ENCODE peak calls at places on chromosome 19, in ten cellular contexts. One of them, this sample, is unnamed.
A peak's percentile ranks its signal among the peaks of the same experiment; 100 is the strongest.

GRCh38 chr19:58261968-58262921 is 16.5 kb upstream of the ZNF8 start:
- DNase-seq in RWPE1: no peak
- DNase-seq in stimulated activated CD8-positive, alpha-beta memory T cell treated with anti-CD3 and anti-CD28 coated beads, Interleukin-4, amount 100 ng/mL, for 1 hour: no peak
- DNase-seq in ovary: no peak
- DNase-seq in activated CD4-positive, alpha-beta T cell treated with anti-CD3 and anti-CD28 coated beads, Interleukin-2, amount 50 U/mL, for 4 hours: no peak
- DNase-seq in small intestine: no peak
- DNase-seq in retina: no peak
- DNase-seq in stimulated activated naive CD8-positive, alpha-beta T cell treated with anti-CD3 and anti-CD28 coated beads, Interleukin-15, amount 100 ng/mL, for 72 hours: no peak
- DNase-seq in iris pigment epithelial cell: no peak
- DNase-seq in T-helper 2 cell: no peak
- DNase-seq in this sample: no peak

GRCh38 chr19:11860721-11861120 is 12.2 kb downstream of the ZNF439 start:
- DNase-seq in T-helper 2 cell: no peak
- DNase-seq in activated CD4-positive, alpha-beta T cell treated with anti-CD3 and anti-CD28 coated beads, Interleukin-2, amount 50 U/mL, for 4 hours: no peak
- DNase-seq in iris pigment epithelial cell: no peak
- DNase-seq in ovary: no peak
- DNase-seq in RWPE1: no peak
- DNase-seq in retina: no peak
- DNase-seq in stimulated activated CD8-positive, alpha-beta memory T cell treated with anti-CD3 and anti-CD28 coated beads, Interleukin-4, amount 100 ng/mL, for 1 hour: no peak
- DNase-seq in small intestine: no peak
- DNase-seq in stimulated activated naive CD8-positive, alpha-beta T cell treated with anti-CD3 and anti-CD28 coated beads, Interleukin-15, amount 100 ng/mL, for 72 hours: no peak
- DNase-seq in this sample: no peak

GRCh38 chr19:17755977-17756670 is 4.8 kb downstream of the FCHO1 start:
- DNase-seq in iris pigment epithelial cell: peak; percentile 58
- DNase-seq in retina: peak; percentile 94
- DNase-seq in small intestine: no peak
- DNase-seq in activated CD4-positive, alpha-beta T cell treated with anti-CD3 and anti-CD28 coated beads, Interleukin-2, amount 50 U/mL, for 4 hours: no peak
- DNase-seq in T-helper 2 cell: no peak
- DNase-seq in ovary: no peak
- DNase-seq in RWPE1: no peak
- DNase-seq in stimulated activated naive CD8-positive, alpha-beta T cell treated with anti-CD3 and anti-CD28 coated beads, Interleukin-15, amount 100 ng/mL, for 72 hours: peak; percentile 46
- DNase-seq in stimulated activated CD8-positive, alpha-beta memory T cell treated with anti-CD3 and anti-CD28 coated beads, Interleukin-4, amount 100 ng/mL, for 1 hour: no peak
- DNase-seq in this sample: no peak

GRCh38 chr19:46478356-46478986 is 7.1 kb upstream of the PNMA8A start:
- DNase-seq in activated CD4-positive, alpha-beta T cell treated with anti-CD3 and anti-CD28 coated beads, Interleukin-2, amount 50 U/mL, for 4 hours: no peak
- DNase-seq in stimulated activated CD8-positive, alpha-beta memory T cell treated with anti-CD3 and anti-CD28 coated beads, Interleukin-4, amount 100 ng/mL, for 1 hour: no peak
- DNase-seq in iris pigment epithelial cell: peak; percentile 41
- DNase-seq in RWPE1: no peak
- DNase-seq in stimulated activated naive CD8-positive, alpha-beta T cell treated with anti-CD3 and anti-CD28 coated beads, Interleukin-15, amount 100 ng/mL, for 72 hours: no peak
- DNase-seq in retina: peak; percentile 66
- DNase-seq in small intestine: no peak
- DNase-seq in ovary: no peak
- DNase-seq in T-helper 2 cell: no peak
- DNase-seq in this sample: no peak

GRCh38 chr19:15249912-15250634 is 17.8 kb upstream of the EPHX3 start:
- DNase-seq in ovary: peak; percentile 72
- DNase-seq in RWPE1: peak; percentile 89
- DNase-seq in stimulated activated CD8-positive, alpha-beta memory T cell treated with anti-CD3 and anti-CD28 coated beads, Interleukin-4, amount 100 ng/mL, for 1 hour: no peak
- DNase-seq in stimulated activated naive CD8-positive, alpha-beta T cell treated with anti-CD3 and anti-CD28 coated beads, Interleukin-15, amount 100 ng/mL, for 72 hours: no peak
- DNase-seq in iris pigment epithelial cell: peak; percentile 92
- DNase-seq in T-helper 2 cell: no peak
- DNase-seq in activated CD4-positive, alpha-beta T cell treated with anti-CD3 and anti-CD28 coated beads, Interleukin-2, amount 50 U/mL, for 4 hours: no peak
- DNase-seq in small intestine: no peak
- DNase-seq in retina: peak; percentile 36
- DNase-seq in this sample: peak; percentile 70

GRCh38 chr19:1227655-1228054 is 10.2 kb downstream of the CBARP start:
- DNase-seq in stimulated activated CD8-positive, alpha-beta memory T cell treated with anti-CD3 and anti-CD28 coated beads, Interleukin-4, amount 100 ng/mL, for 1 hour: no peak
- DNase-seq in stimulated activated naive CD8-positive, alpha-beta T cell treated with anti-CD3 and anti-CD28 coated beads, Interleukin-15, amount 100 ng/mL, for 72 hours: no peak
- DNase-seq in ovary: no peak
- DNase-seq in RWPE1: no peak
- DNase-seq in T-helper 2 cell: no peak
- DNase-seq in activated CD4-positive, alpha-beta T cell treated with anti-CD3 and anti-CD28 coated beads, Interleukin-2, amount 50 U/mL, for 4 hours: no peak
- DNase-seq in iris pigment epithelial cell: no peak
- DNase-seq in small intestine: no peak
- DNase-seq in retina: no peak
- DNase-seq in this sample: no peak

GRCh38 chr19:18274776-18275356 is 614 bp upstream of the IQCN start:
- DNase-seq in stimulated activated CD8-positive, alpha-beta memory T cell treated with anti-CD3 and anti-CD28 coated beads, Interleukin-4, amount 100 ng/mL, for 1 hour: no peak
- DNase-seq in activated CD4-positive, alpha-beta T cell treated with anti-CD3 and anti-CD28 coated beads, Interleukin-2, amount 50 U/mL, for 4 hours: no peak
- DNase-seq in stimulated activated naive CD8-positive, alpha-beta T cell treated with anti-CD3 and anti-CD28 coated beads, Interleukin-15, amount 100 ng/mL, for 72 hours: no peak
- DNase-seq in small intestine: peak; percentile 95
- DNase-seq in retina: no peak
- DNase-seq in iris pigment epithelial cell: peak; percentile 88
- DNase-seq in T-helper 2 cell: no peak
- DNase-seq in ovary: peak; percentile 94
- DNase-seq in RWPE1: peak; percentile 78
- DNase-seq in this sample: peak; percentile 90

GRCh38 chr19:19372656-19373416 is 32.6 kb upstream of the GATAD2A start:
- DNase-seq in retina: no peak
- DNase-seq in stimulated activated naive CD8-positive, alpha-beta T cell treated with anti-CD3 and anti-CD28 coated beads, Interleukin-15, amount 100 ng/mL, for 72 hours: no peak
- DNase-seq in RWPE1: peak; percentile 20
- DNase-seq in small intestine: peak; percentile 91
- DNase-seq in activated CD4-positive, alpha-beta T cell treated with anti-CD3 and anti-CD28 coated beads, Interleukin-2, amount 50 U/mL, for 4 hours: no peak
- DNase-seq in stimulated activated CD8-positive, alpha-beta memory T cell treated with anti-CD3 and anti-CD28 coated beads, Interleukin-4, amount 100 ng/mL, for 1 hour: no peak
- DNase-seq in ovary: no peak
- DNase-seq in iris pigment epithelial cell: peak; percentile 75
- DNase-seq in T-helper 2 cell: no peak
- DNase-seq in this sample: no peak

GRCh38 chr19:28644261-28644660 is 568.7 kb downstream of the UQCRFS1 start:
- DNase-seq in iris pigment epithelial cell: no peak
- DNase-seq in activated CD4-positive, alpha-beta T cell treated with anti-CD3 and anti-CD28 coated beads, Interleukin-2, amount 50 U/mL, for 4 hours: no peak
- DNase-seq in T-helper 2 cell: no peak
- DNase-seq in retina: no peak
- DNase-seq in RWPE1: no peak
- DNase-seq in stimulated activated CD8-positive, alpha-beta memory T cell treated with anti-CD3 and anti-CD28 coated beads, Interleukin-4, amount 100 ng/mL, for 1 hour: no peak
- DNase-seq in small intestine: no peak
- DNase-seq in ovary: no peak
- DNase-seq in stimulated activated naive CD8-positive, alpha-beta T cell treated with anti-CD3 and anti-CD28 coated beads, Interleukin-15, amount 100 ng/mL, for 72 hours: no peak
- DNase-seq in this sample: no peak

GRCh38 chr19:45404557-45405434 is at the start of gene PPP1R13L:
- DNase-seq in ovary: peak; percentile 76
- DNase-seq in stimulated activated CD8-positive, alpha-beta memory T cell treated with anti-CD3 and anti-CD28 coated beads, Interleukin-4, amount 100 ng/mL, for 1 hour: no peak
- DNase-seq in stimulated activated naive CD8-positive, alpha-beta T cell treated with anti-CD3 and anti-CD28 coated beads, Interleukin-15, amount 100 ng/mL, for 72 hours: peak; percentile 57
- DNase-seq in activated CD4-positive, alpha-beta T cell treated with anti-CD3 and anti-CD28 coated beads, Interleukin-2, amount 50 U/mL, for 4 hours: peak; percentile 39
- DNase-seq in RWPE1: peak; percentile 95
- DNase-seq in retina: no peak
- DNase-seq in T-helper 2 cell: peak; percentile 33
- DNase-seq in iris pigment epithelial cell: peak; percentile 76
- DNase-seq in small intestine: peak; percentile 95
- DNase-seq in this sample: peak; percentile 84

GRCh38 chr19:3984584-3984907 is 717 bp downstream of the EEF2 start:
- DNase-seq in small intestine: peak; percentile 35
- DNase-seq in T-helper 2 cell: no peak
- DNase-seq in ovary: no peak
- DNase-seq in retina: peak; percentile 22
- DNase-seq in iris pigment epithelial cell: no peak
- DNase-seq in stimulated activated CD8-positive, alpha-beta memory T cell treated with anti-CD3 and anti-CD28 coated beads, Interleukin-4, amount 100 ng/mL, for 1 hour: no peak
- DNase-seq in stimulated activated naive CD8-positive, alpha-beta T cell treated with anti-CD3 and anti-CD28 coated beads, Interleukin-15, amount 100 ng/mL, for 72 hours: no peak
- DNase-seq in activated CD4-positive, alpha-beta T cell treated with anti-CD3 and anti-CD28 coated beads, Interleukin-2, amount 50 U/mL, for 4 hours: no peak
- DNase-seq in RWPE1: no peak
- DNase-seq in this sample: no peak

GRCh38 chr19:33094504-33095067 is 13.6 kb downstream of the GPATCH1 start:
- DNase-seq in stimulated activated CD8-positive, alpha-beta memory T cell treated with anti-CD3 and anti-CD28 coated beads, Interleukin-4, amount 100 ng/mL, for 1 hour: no peak
- DNase-seq in activated CD4-positive, alpha-beta T cell treated with anti-CD3 and anti-CD28 coated beads, Interleukin-2, amount 50 U/mL, for 4 hours: no peak
- DNase-seq in RWPE1: peak; percentile 28
- DNase-seq in iris pigment epithelial cell: no peak
- DNase-seq in ovary: no peak
- DNase-seq in retina: no peak
- DNase-seq in small intestine: peak; percentile 61
- DNase-seq in T-helper 2 cell: no peak
- DNase-seq in stimulated activated naive CD8-positive, alpha-beta T cell treated with anti-CD3 and anti-CD28 coated beads, Interleukin-15, amount 100 ng/mL, for 72 hours: no peak
- DNase-seq in this sample: no peak

GRCh38 chr19:11324079-11324661 is 15.3 kb downstream of the RAB3D start:
- DNase-seq in ovary: peak; percentile 64
- DNase-seq in iris pigment epithelial cell: peak; percentile 98
- DNase-seq in small intestine: peak; percentile 65
- DNase-seq in stimulated activated CD8-positive, alpha-beta memory T cell treated with anti-CD3 and anti-CD28 coated beads, Interleukin-4, amount 100 ng/mL, for 1 hour: no peak
- DNase-seq in RWPE1: peak; percentile 94
- DNase-seq in stimulated activated naive CD8-positive, alpha-beta T cell treated with anti-CD3 and anti-CD28 coated beads, Interleukin-15, amount 100 ng/mL, for 72 hours: peak; percentile 75
- DNase-seq in activated CD4-positive, alpha-beta T cell treated with anti-CD3 and anti-CD28 coated beads, Interleukin-2, amount 50 U/mL, for 4 hours: no peak
- DNase-seq in retina: no peak
- DNase-seq in T-helper 2 cell: no peak
- DNase-seq in this sample: peak; percentile 85

GRCh38 chr19:1154731-1155351 is 19.2 kb downstream of the SBNO2 start:
- DNase-seq in RWPE1: peak; percentile 80
- DNase-seq in T-helper 2 cell: no peak
- DNase-seq in iris pigment epithelial cell: peak; percentile 94
- DNase-seq in stimulated activated CD8-positive, alpha-beta memory T cell treated with anti-CD3 and anti-CD28 coated beads, Interleukin-4, amount 100 ng/mL, for 1 hour: no peak
- DNase-seq in stimulated activated naive CD8-positive, alpha-beta T cell treated with anti-CD3 and anti-CD28 coated beads, Interleukin-15, amount 100 ng/mL, for 72 hours: no peak
- DNase-seq in small intestine: peak; percentile 83
- DNase-seq in activated CD4-positive, alpha-beta T cell treated with anti-CD3 and anti-CD28 coated beads, Interleukin-2, amount 50 U/mL, for 4 hours: no peak
- DNase-seq in ovary: peak; percentile 82
- DNase-seq in retina: no peak
- DNase-seq in this sample: peak; percentile 96

GRCh38 chr19:6238643-6239281 is 41.0 kb downstream of the MLLT1 start:
- DNase-seq in retina: no peak
- DNase-seq in iris pigment epithelial cell: peak; percentile 40
- DNase-seq in RWPE1: peak; percentile 46
- DNase-seq in stimulated activated naive CD8-positive, alpha-beta T cell treated with anti-CD3 and anti-CD28 coated beads, Interleukin-15, amount 100 ng/mL, for 72 hours: no peak
- DNase-seq in stimulated activated CD8-positive, alpha-beta memory T cell treated with anti-CD3 and anti-CD28 coated beads, Interleukin-4, amount 100 ng/mL, for 1 hour: no peak
- DNase-seq in T-helper 2 cell: no peak
- DNase-seq in ovary: peak; percentile 77
- DNase-seq in small intestine: no peak
- DNase-seq in activated CD4-positive, alpha-beta T cell treated with anti-CD3 and anti-CD28 coated beads, Interleukin-2, amount 50 U/mL, for 4 hours: no peak
- DNase-seq in this sample: peak; percentile 74

GRCh38 chr19:30649934-30650614 is 277.9 kb downstream of the ZNF536 start:
- DNase-seq in RWPE1: peak; percentile 60
- DNase-seq in T-helper 2 cell: no peak
- DNase-seq in stimulated activated naive CD8-positive, alpha-beta T cell treated with anti-CD3 and anti-CD28 coated beads, Interleukin-15, amount 100 ng/mL, for 72 hours: peak; percentile 33
- DNase-seq in retina: peak; percentile 81
- DNase-seq in stimulated activated CD8-positive, alpha-beta memory T cell treated with anti-CD3 and anti-CD28 coated beads, Interleukin-4, amount 100 ng/mL, for 1 hour: no peak
- DNase-seq in iris pigment epithelial cell: peak; percentile 55
- DNase-seq in ovary: no peak
- DNase-seq in small intestine: peak; percentile 33
- DNase-seq in activated CD4-positive, alpha-beta T cell treated with anti-CD3 and anti-CD28 coated beads, Interleukin-2, amount 50 U/mL, for 4 hours: no peak
- DNase-seq in this sample: no peak

GRCh38 chr19:40755248-40755624 is 4.2 kb downstream of the SNRPA start:
- DNase-seq in small intestine: no peak
- DNase-seq in stimulated activated CD8-positive, alpha-beta memory T cell treated with anti-CD3 and anti-CD28 coated beads, Interleukin-4, amount 100 ng/mL, for 1 hour: no peak
- DNase-seq in retina: no peak
- DNase-seq in stimulated activated naive CD8-positive, alpha-beta T cell treated with anti-CD3 and anti-CD28 coated beads, Interleukin-15, amount 100 ng/mL, for 72 hours: no peak
- DNase-seq in iris pigment epithelial cell: no peak
- DNase-seq in RWPE1: no peak
- DNase-seq in T-helper 2 cell: no peak
- DNase-seq in ovary: no peak
- DNase-seq in activated CD4-positive, alpha-beta T cell treated with anti-CD3 and anti-CD28 coated beads, Interleukin-2, amount 50 U/mL, for 4 hours: no peak
- DNase-seq in this sample: no peak

GRCh38 chr19:15264933-15265206 is 32.6 kb upstream of the EPHX3 start:
- DNase-seq in T-helper 2 cell: no peak
- DNase-seq in stimulated activated CD8-positive, alpha-beta memory T cell treated with anti-CD3 and anti-CD28 coated beads, Interleukin-4, amount 100 ng/mL, for 1 hour: no peak
- DNase-seq in ovary: no peak
- DNase-seq in stimulated activated naive CD8-positive, alpha-beta T cell treated with anti-CD3 and anti-CD28 coated beads, Interleukin-15, amount 100 ng/mL, for 72 hours: no peak
- DNase-seq in small intestine: no peak
- DNase-seq in activated CD4-positive, alpha-beta T cell treated with anti-CD3 and anti-CD28 coated beads, Interleukin-2, amount 50 U/mL, for 4 hours: no peak
- DNase-seq in iris pigment epithelial cell: no peak
- DNase-seq in retina: no peak
- DNase-seq in RWPE1: no peak
- DNase-seq in this sample: no peak

GRCh38 chr19:18587962-18588610 is 512 bp upstream of the REX1BD start:
- DNase-seq in small intestine: no peak
- DNase-seq in ovary: no peak
- DNase-seq in iris pigment epithelial cell: no peak
- DNase-seq in stimulated activated CD8-positive, alpha-beta memory T cell treated with anti-CD3 and anti-CD28 coated beads, Interleukin-4, amount 100 ng/mL, for 1 hour: no peak
- DNase-seq in activated CD4-positive, alpha-beta T cell treated with anti-CD3 and anti-CD28 coated beads, Interleukin-2, amount 50 U/mL, for 4 hours: no peak
- DNase-seq in stimulated activated naive CD8-positive, alpha-beta T cell treated with anti-CD3 and anti-CD28 coated beads, Interleukin-15, amount 100 ng/mL, for 72 hours: no peak
- DNase-seq in retina: no peak
- DNase-seq in T-helper 2 cell: no peak
- DNase-seq in RWPE1: no peak
- DNase-seq in this sample: no peak

GRCh38 chr19:13872695-13873389 is 4.1 kb upstream of the NANOS3 start:
- DNase-seq in stimulated activated CD8-positive, alpha-beta memory T cell treated with anti-CD3 and anti-CD28 coated beads, Interleukin-4, amount 100 ng/mL, for 1 hour: no peak
- DNase-seq in activated CD4-positive, alpha-beta T cell treated with anti-CD3 and anti-CD28 coated beads, Interleukin-2, amount 50 U/mL, for 4 hours: no peak
- DNase-seq in retina: no peak
- DNase-seq in T-helper 2 cell: no peak
- DNase-seq in small intestine: no peak
- DNase-seq in ovary: peak; percentile 45
- DNase-seq in stimulated activated naive CD8-positive, alpha-beta T cell treated with anti-CD3 and anti-CD28 coated beads, Interleukin-15, amount 100 ng/mL, for 72 hours: no peak
- DNase-seq in RWPE1: no peak
- DNase-seq in iris pigment epithelial cell: no peak
- DNase-seq in this sample: no peak

GRCh38 chr19:6743071-6743470 is 3.6 kb downstream of the TRIP10 start:
- DNase-seq in ovary: no peak
- DNase-seq in retina: no peak
- DNase-seq in stimulated activated naive CD8-positive, alpha-beta T cell treated with anti-CD3 and anti-CD28 coated beads, Interleukin-15, amount 100 ng/mL, for 72 hours: no peak
- DNase-seq in RWPE1: no peak
- DNase-seq in T-helper 2 cell: no peak
- DNase-seq in activated CD4-positive, alpha-beta T cell treated with anti-CD3 and anti-CD28 coated beads, Interleukin-2, amount 50 U/mL, for 4 hours: no peak
- DNase-seq in iris pigment epithelial cell: no peak
- DNase-seq in small intestine: no peak
- DNase-seq in stimulated activated CD8-positive, alpha-beta memory T cell treated with anti-CD3 and anti-CD28 coated beads, Interleukin-4, amount 100 ng/mL, for 1 hour: no peak
- DNase-seq in this sample: no peak

GRCh38 chr19:39384839-39385568 is 5.9 kb downstream of the PAF1 start:
- DNase-seq in small intestine: no peak
- DNase-seq in ovary: no peak
- DNase-seq in T-helper 2 cell: no peak
- DNase-seq in stimulated activated CD8-positive, alpha-beta memory T cell treated with anti-CD3 and anti-CD28 coated beads, Interleukin-4, amount 100 ng/mL, for 1 hour: no peak
- DNase-seq in iris pigment epithelial cell: no peak
- DNase-seq in retina: no peak
- DNase-seq in RWPE1: no peak
- DNase-seq in activated CD4-positive, alpha-beta T cell treated with anti-CD3 and anti-CD28 coated beads, Interleukin-2, amount 50 U/mL, for 4 hours: no peak
- DNase-seq in stimulated activated naive CD8-positive, alpha-beta T cell treated with anti-CD3 and anti-CD28 coated beads, Interleukin-15, amount 100 ng/mL, for 72 hours: no peak
- DNase-seq in this sample: no peak

GRCh38 chr19:5782945-5783919 is 1.3 kb downstream of the PRR22 start:
- DNase-seq in iris pigment epithelial cell: no peak
- DNase-seq in small intestine: no peak
- DNase-seq in ovary: no peak
- DNase-seq in T-helper 2 cell: no peak
- DNase-seq in stimulated activated CD8-positive, alpha-beta memory T cell treated with anti-CD3 and anti-CD28 coated beads, Interleukin-4, amount 100 ng/mL, for 1 hour: no peak
- DNase-seq in RWPE1: no peak
- DNase-seq in activated CD4-positive, alpha-beta T cell treated with anti-CD3 and anti-CD28 coated beads, Interleukin-2, amount 50 U/mL, for 4 hours: no peak
- DNase-seq in stimulated activated naive CD8-positive, alpha-beta T cell treated with anti-CD3 and anti-CD28 coated beads, Interleukin-15, amount 100 ng/mL, for 72 hours: no peak
- DNase-seq in retina: no peak
- DNase-seq in this sample: no peak

GRCh38 chr19:33458171-33458633 is 63.4 kb downstream of the PEPD start:
- DNase-seq in ovary: no peak
- DNase-seq in activated CD4-positive, alpha-beta T cell treated with anti-CD3 and anti-CD28 coated beads, Interleukin-2, amount 50 U/mL, for 4 hours: no peak
- DNase-seq in retina: no peak
- DNase-seq in T-helper 2 cell: no peak
- DNase-seq in iris pigment epithelial cell: no peak
- DNase-seq in small intestine: no peak
- DNase-seq in stimulated activated CD8-positive, alpha-beta memory T cell treated with anti-CD3 and anti-CD28 coated beads, Interleukin-4, amount 100 ng/mL, for 1 hour: no peak
- DNase-seq in RWPE1: no peak
- DNase-seq in stimulated activated naive CD8-positive, alpha-beta T cell treated with anti-CD3 and anti-CD28 coated beads, Interleukin-15, amount 100 ng/mL, for 72 hours: no peak
- DNase-seq in this sample: no peak

GRCh38 chr19:5447700-5448311 is 7.4 kb upstream of the ZNRF4 start:
- DNase-seq in stimulated activated CD8-positive, alpha-beta memory T cell treated with anti-CD3 and anti-CD28 coated beads, Interleukin-4, amount 100 ng/mL, for 1 hour: no peak
- DNase-seq in retina: no peak
- DNase-seq in T-helper 2 cell: no peak
- DNase-seq in iris pigment epithelial cell: no peak
- DNase-seq in activated CD4-positive, alpha-beta T cell treated with anti-CD3 and anti-CD28 coated beads, Interleukin-2, amount 50 U/mL, for 4 hours: no peak
- DNase-seq in stimulated activated naive CD8-positive, alpha-beta T cell treated with anti-CD3 and anti-CD28 coated beads, Interleukin-15, amount 100 ng/mL, for 72 hours: no peak
- DNase-seq in ovary: no peak
- DNase-seq in RWPE1: no peak
- DNase-seq in small intestine: no peak
- DNase-seq in this sample: no peak

GRCh38 chr19:13097331-13098258 is 5.1 kb downstream of the LYL1 start:
- DNase-seq in iris pigment epithelial cell: no peak
- DNase-seq in ovary: peak; percentile 76
- DNase-seq in T-helper 2 cell: no peak
- DNase-seq in activated CD4-positive, alpha-beta T cell treated with anti-CD3 and anti-CD28 coated beads, Interleukin-2, amount 50 U/mL, for 4 hours: no peak
- DNase-seq in RWPE1: no peak
- DNase-seq in small intestine: no peak
- DNase-seq in retina: no peak
- DNase-seq in stimulated activated naive CD8-positive, alpha-beta T cell treated with anti-CD3 and anti-CD28 coated beads, Interleukin-15, amount 100 ng/mL, for 72 hours: peak; percentile 34
- DNase-seq in stimulated activated CD8-positive, alpha-beta memory T cell treated with anti-CD3 and anti-CD28 coated beads, Interleukin-4, amount 100 ng/mL, for 1 hour: no peak
- DNase-seq in this sample: peak; percentile 68